ENCODE peak calls at places on chromosomes 7 and 10, in nine cellular contexts. U is ascending aorta; O is left ventricle myocardium inferior; F is suprapubic skin; C is AG04450; R is naive thymus-derived CD4-positive, alpha-beta T cell; D is adipocyte; N is spleen; B is GM06990. I is an unnamed sample. For H3K27me3, the result is how much of the 10 kb centered on the place peaks cover.

GRCh38 chr7:88217675-88218427 is 2.0 kb downstream of the SRI start:
- DNase-seq in U (no peak), O (no peak), F (no peak), C (no peak), R (no peak), D (no peak), N (no peak), B (peak), I (no peak)

GRCh38 chr7:31890198-31890597 is 180.0 kb downstream of the PDE1C start:
- DNase-seq in U (no peak), O (no peak), F (no peak), C (no peak), R (no peak), D (no peak), N (no peak), B (peak), I (no peak)

GRCh38 chr7:7178081-7178480 is 4.3 kb upstream of the C1GALT1 start:
- DNase-seq in U (no peak), O (no peak), F (no peak), C (no peak), R (no peak), D (peak), N (no peak), B (no peak), I (no peak)

GRCh38 chr7:27916372-27916771 is 176.4 kb downstream of the TAX1BP1 start:
- DNase-seq in U (no peak), O (no peak), F (no peak), C (no peak), R (no peak), D (no peak), N (no peak), B (no peak), I (no peak)

GRCh38 chr10:483266-483665 is 206.2 kb downstream of the DIP2C start:
- DNase-seq in U (no peak), O (no peak), F (no peak), C (no peak), R (no peak), D (no peak), N (no peak), B (no peak), I (no peak)

GRCh38 chr7:33107136-33108066 is 1.8 kb downstream of the RP9 start:
- DNase-seq in U (no peak), O (no peak), F (no peak), C (peak), R (peak), D (peak), N (no peak), B (no peak), I (peak)

GRCh38 chr10:130834170-130834569 is 477.4 kb downstream of the TCERG1L start:
- DNase-seq in U (no peak), O (no peak), F (no peak), C (no peak), R (no peak), D (no peak), N (no peak), B (no peak), I (no peak)

GRCh38 chr7:93707249-93707648 is 132.7 kb upstream of the CALCR start:
- DNase-seq in U (no peak), O (no peak), F (no peak), C (no peak), R (no peak), D (no peak), N (no peak), B (no peak), I (no peak)

GRCh38 chr10:42972946-42973345 is 103.9 kb upstream of the RET start:
- DNase-seq in U (no peak), O (no peak), F (no peak), C (no peak), R (no peak), D (no peak), N (no peak), B (no peak), I (no peak)

DNA sequence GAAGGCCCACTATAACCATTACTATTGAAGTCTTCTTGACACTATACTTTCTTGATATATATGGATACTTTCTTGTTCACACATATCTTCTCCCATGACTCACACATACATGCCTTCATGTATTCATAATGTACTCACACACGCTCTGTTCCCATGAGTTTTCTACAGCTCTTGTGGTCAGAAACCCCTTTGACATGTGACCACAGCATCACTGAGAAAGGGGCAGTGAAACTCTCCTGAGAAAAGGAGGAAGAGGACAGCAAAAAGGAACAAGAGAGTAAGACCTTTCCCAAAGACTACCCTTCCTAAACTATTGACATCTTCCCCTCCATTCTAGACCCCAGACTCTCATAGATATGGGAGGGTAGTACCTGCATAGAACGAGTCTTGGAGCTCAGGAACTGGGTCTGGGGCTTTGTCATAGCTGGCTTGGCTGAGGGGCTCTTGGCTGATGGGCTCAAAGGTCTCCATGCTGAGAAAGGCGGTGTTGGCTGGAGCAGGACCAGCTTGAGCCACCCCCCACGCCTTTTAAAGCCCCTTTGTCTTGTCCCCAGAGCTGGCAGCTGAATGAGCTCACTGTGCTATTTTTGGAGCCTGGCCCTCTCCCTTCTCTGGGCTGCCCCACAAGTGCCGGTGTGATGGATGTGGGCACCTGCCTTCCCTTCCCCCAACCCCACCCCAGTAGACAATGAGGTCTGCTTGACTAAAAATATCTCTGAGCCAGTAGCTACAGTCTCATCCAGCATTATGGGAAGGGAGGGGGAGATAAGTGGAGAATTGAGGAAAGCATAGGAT is 5.1 kb downstream of the SYNPO2L start:
- DNase-seq in U (no peak), O (peak), F (no peak), C (peak), R (no peak), D (peak), N (no peak), B (peak), I (peak)
- H3K27me3 ChIP-seq in U (under half), O (under half), F (under half), C (under half), R (under half), D (under half), N (under half), B (under half), I (under half)

GRCh38 chr7:4820405-4820967 is 41.3 kb downstream of the PAPOLB start:
- DNase-seq in U (no peak), O (no peak), F (no peak), C (no peak), R (no peak), D (no peak), N (peak), B (no peak), I (no peak)
- H3K27me3 ChIP-seq in U (under half), O (under half), F (under half), C (under half), R (under half), D (under half), N (under half), B (under half), I (under half)

GRCh38 chr7:1357601-1358271 is 101.5 kb downstream of the MICALL2 start:
- DNase-seq in U (no peak), O (no peak), F (peak), C (no peak), R (no peak), D (no peak), N (peak), B (no peak), I (no peak)

GRCh38 chr7:1360521-1360971 is 98.7 kb downstream of the MICALL2 start:
- DNase-seq in U (no peak), O (no peak), F (peak), C (no peak), R (no peak), D (no peak), N (peak), B (no peak), I (no peak)

GRCh38 chr7:1359681-1360485 is 99.4 kb downstream of the MICALL2 start:
- DNase-seq in U (no peak), O (no peak), F (peak), C (no peak), R (no peak), D (no peak), N (peak), B (no peak), I (no peak)

GRCh38 chr7:1358376-1359050 is 100.8 kb downstream of the MICALL2 start:
- DNase-seq in U (no peak), O (no peak), F (peak), C (no peak), R (no peak), D (no peak), N (peak), B (no peak), I (no peak)

DNA sequence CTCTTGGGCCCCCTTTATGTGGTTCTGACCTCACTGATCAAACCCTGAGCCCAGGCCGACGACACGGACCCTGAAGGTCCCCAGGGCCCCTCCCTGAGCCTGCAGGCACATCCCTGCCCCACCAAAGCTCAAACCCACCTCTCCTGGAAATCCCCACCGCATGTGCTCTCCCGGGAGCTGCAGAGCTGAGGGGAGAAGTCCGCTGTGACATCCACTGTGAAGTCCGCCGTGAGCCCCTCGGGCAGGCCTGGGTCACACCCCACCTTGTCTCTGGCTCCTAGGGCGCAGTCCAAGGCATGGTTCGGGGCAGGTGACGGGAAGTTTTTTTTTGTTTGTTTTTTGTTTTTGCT is 100.2 kb downstream of the MICALL2 start:
- DNase-seq in U (no peak), O (no peak), F (peak), C (no peak), R (no peak), D (no peak), N (peak), B (no peak), I (no peak)
- H3K27me3 ChIP-seq in U (under half), O (half or more), F (under half), C (under half), R (under half), D (under half), N (under half), B (under half), I (under half)

GRCh38 chr10:118278649-118279048 is 63.5 kb downstream of the FAM204A start:
- DNase-seq in U (no peak), O (no peak), F (no peak), C (no peak), R (no peak), D (no peak), N (no peak), B (no peak), I (no peak)

GRCh38 chr10:118277871-118278270 is 64.3 kb downstream of the FAM204A start:
- DNase-seq in U (no peak), O (no peak), F (no peak), C (no peak), R (no peak), D (no peak), N (no peak), B (no peak), I (no peak)

GRCh38 chr10:118286051-118286838 is 55.9 kb downstream of the FAM204A start:
- DNase-seq in U (no peak), O (no peak), F (no peak), C (no peak), R (no peak), D (no peak), N (no peak), B (no peak), I (no peak)

GRCh38 chr10:118287076-118287806 is 54.9 kb downstream of the FAM204A start:
- DNase-seq in U (no peak), O (no peak), F (no peak), C (no peak), R (no peak), D (no peak), N (no peak), B (no peak), I (no peak)

GRCh38 chr10:118282670-118283069 is 59.5 kb downstream of the FAM204A start:
- DNase-seq in U (no peak), O (no peak), F (no peak), C (no peak), R (no peak), D (no peak), N (no peak), B (no peak), I (no peak)
- H3K27me3 ChIP-seq in U (under half), O (half or more), F (under half), C (under half), R (under half), D (under half), N (under half), B (under half), I (under half)

DNA sequence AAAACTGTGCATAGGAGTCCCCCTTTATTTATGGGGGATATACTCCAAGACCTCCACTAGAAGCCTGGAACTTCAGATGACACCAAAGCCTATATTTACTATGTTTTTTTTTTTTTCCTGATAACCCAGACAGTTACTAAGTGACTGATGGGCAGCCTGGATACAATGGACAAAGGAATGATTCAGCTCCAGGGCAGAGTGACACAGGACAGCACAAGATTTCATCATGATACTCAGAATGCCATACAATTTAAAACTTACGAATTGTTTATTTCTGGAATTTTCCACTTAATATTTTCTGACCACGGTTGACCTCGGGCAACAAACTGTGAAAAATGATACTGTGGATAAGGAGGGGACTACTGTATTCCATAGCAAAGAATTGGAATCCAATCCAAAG is 843.6 kb downstream of the PCDH15 start:
- DNase-seq in U (no peak), O (no peak), F (no peak), C (no peak), R (no peak), D (no peak), N (no peak), B (no peak), I (no peak)
- H3K27me3 ChIP-seq in U (under half), O (under half), F (under half), C (under half), R (under half), D (under half), N (under half), B (under half), I (under half)

I was measured in brain microvascular endothelial cell.